ENCODE peak calls at places on chromosomes 4 and X, in five cellular contexts. A is memory B cell, I is NCI-H1417, M is COR-L47, Z is aorta. B is an unnamed sample.

GRCh38 chrX:68685722-68686683 is 38.5 kb downstream of the STARD8 start:
- DNase-seq in A (no peak), I (no peak), M (no peak), Z (peak), B (peak)

GRCh38 chr4:7487464-7487863 is 52.7 kb upstream of the PSAPL1 start:
- DNase-seq in A (no peak), I (peak), M (no peak), Z (no peak), B (no peak)

GRCh38 chr4:139144161-139144859 is 32.7 kb downstream of the ELF2 start:
- DNase-seq in A (no peak), I (no peak), M (no peak), Z (peak), B (no peak)

GRCh38 chr4:13208558-13209193 is 275.5 kb downstream of the RAB28 start:
- DNase-seq in A (no peak), I (no peak), M (no peak), Z (no peak), B (no peak)

GRCh38 chr4:41294445-41295062 is 37.8 kb downstream of the UCHL1 start:
- DNase-seq in A (no peak), I (no peak), M (peak), Z (no peak), B (no peak)

GRCh38 chr4:145613546-145614234 is 5.5 kb upstream of the MMAA start:
- DNase-seq in A (no peak), I (no peak), M (no peak), Z (no peak), B (no peak)

GRCh38 chrX:111506826-111507225 is 4.6 kb upstream of the SERTM2 start:
- DNase-seq in A (no peak), I (no peak), M (no peak), Z (no peak), B (no peak)

GRCh38 chr4:141459020-141459419 is 177.4 kb upstream of the IL15 start:
- DNase-seq in A (no peak), I (no peak), M (no peak), Z (no peak), B (no peak)

GRCh38 chr4:102535398-102536082 is 34.4 kb downstream of the NFKB1 start:
- DNase-seq in A (no peak), I (no peak), M (no peak), Z (no peak), B (no peak)

GRCh38 chr4:56627985-56628384 is 53.1 kb downstream of the HOPX start:
- DNase-seq in A (no peak), I (no peak), M (no peak), Z (no peak), B (no peak)

GRCh38 chrX:48695524-48695875 is 1.0 kb upstream of the SUV39H1 start:
- DNase-seq in A (no peak), I (no peak), M (no peak), Z (no peak), B (no peak)

GRCh38 chr4:181301735-181302380 is 941.3 kb upstream of the TENM3 start:
- DNase-seq in A (peak), I (peak), M (peak), Z (no peak), B (peak)

GRCh38 chr4:3781193-3781886 is 15.2 kb downstream of the ADRA2C start:
- DNase-seq in A (no peak), I (no peak), M (no peak), Z (no peak), B (no peak)

B was measured in right lobe of liver.